ENCODE peak calls at places on chromosomes 3 and 15, in four cellular contexts. H is M059J, Y is NCI-H1105 treated with DMSO at 0.1 percent for 48 hours, D is stromal cell of bone marrow. C is an unnamed sample.

GRCh38 chr3:100868894-100869293 is 124.3 kb downstream of the ABI3BP start:
- DNase-seq in H (no peak), Y (no peak), D (no peak), C (no peak)

GRCh38 chr3:135784557-135784956 is 181.0 kb upstream of the PPP2R3A start:
- DNase-seq in H (no peak), Y (no peak), D (no peak), C (no peak)

GRCh38 chr3:10437272-10437994 is 68.0 kb downstream of the ATP2B2 start:
- DNase-seq in H (peak), Y (no peak), D (peak), C (peak)

GRCh38 chr3:77186728-77187127 is 146.8 kb downstream of the ROBO2 start:
- DNase-seq in H (no peak), Y (no peak), D (no peak), C (no peak)

GRCh38 chr3:41144631-41145030 is 54.7 kb upstream of the CTNNB1 start:
- DNase-seq in H (no peak), Y (no peak), D (no peak), C (no peak)

GRCh38 chr3:184295771-184296170 is 3.3 kb upstream of the PSMD2 start:
- DNase-seq in H (no peak), Y (no peak), D (no peak), C (no peak)

GRCh38 chr15:44296625-44297524 is 8.4 kb downstream of the GOLM2 start:
- DNase-seq in H (peak), Y (peak), D (no peak), C (no peak)

GRCh38 chr3:87546216-87546615 is 269.8 kb upstream of the POU1F1 start:
- DNase-seq in H (no peak), Y (no peak), D (no peak), C (no peak)

GRCh38 chr3:128492353-128493220 is at the start of gene GATA2:
- DNase-seq in H (no peak), Y (peak), D (no peak), C (no peak)

GRCh38 chr15:71252036-71252898 is 137.0 kb downstream of the THSD4 start:
- DNase-seq in H (peak), Y (no peak), D (no peak), C (no peak)

GRCh38 chr3:31533169-31533870 is 595 bp downstream of the STT3B start:
- DNase-seq in H (peak), Y (peak), D (no peak), C (no peak)

GRCh38 chr15:28269097-28269496 is 52.9 kb downstream of the HERC2 start:
- DNase-seq in H (no peak), Y (no peak), D (no peak), C (no peak)

GRCh38 chr3:132448211-132448961 is 31.1 kb downstream of the DNAJC13 start:
- DNase-seq in H (peak), Y (peak), D (peak), C (no peak)

GRCh38 chr3:18425641-18426403 is 683 bp upstream of the SATB1 start:
- DNase-seq in H (peak), Y (peak), D (no peak), C (no peak)

GRCh38 chr15:40693904-40694705 is 869 bp upstream of the RAD51 start:
- DNase-seq in H (no peak), Y (no peak), D (no peak), C (no peak)

GRCh38 chr3:150376001-150376848 is 31.9 kb upstream of the TSC22D2 start:
- DNase-seq in H (peak), Y (peak), D (peak), C (peak)